ENCODE peak calls at places on chromosomes 6 and 20, in ten cellular contexts. U, M, T, N, Q, C, D, Z, O and L are unnamed samples.

GRCh38 chr6:162671580-162672165 is 55.9 kb downstream of the PRKN start:
- DNase-seq in M (no peak), U (no peak), N (no peak), C (no peak), O (no peak), T (no peak), D (no peak), Z (no peak), Q (no peak), L (no peak)

GRCh38 chr20:63979549-63980316 is at the start of gene SAMD10:
- DNase-seq in D (peak; percentile 19), Q (peak; percentile 79), C (peak; percentile 50), T (peak; percentile 58), Z (peak; percentile 77), N (peak; percentile 64), O (peak; percentile 83), U (peak; percentile 81), M (peak; percentile 64), L (peak; percentile 67)

GRCh38 chr6:16436550-16436949 is 198.2 kb downstream of the GMPR start:
- DNase-seq in O (no peak), C (no peak), T (no peak), M (peak; percentile 44), Z (no peak), U (no peak), N (no peak), Q (peak; percentile 22), D (no peak), L (no peak)

GRCh38 chr6:167963589-167964057 is 33.8 kb upstream of the KIF25 start:
- DNase-seq in Z (no peak), D (peak; percentile 14), M (no peak), O (no peak), Q (no peak), U (no peak), C (no peak), T (no peak), N (no peak), L (no peak)

GRCh38 chr6:143632894-143633293 is 44.9 kb upstream of the PHACTR2 start:
- DNase-seq in D (no peak), Q (no peak), U (no peak), T (no peak), O (no peak), M (no peak), Z (no peak), N (no peak), C (no peak), L (no peak)

GRCh38 chr6:42532038-42532669 is 31.7 kb upstream of the UBR2 start:
- DNase-seq in Z (peak; percentile 61), U (peak; percentile 74), M (peak; percentile 48), Q (no peak), C (peak; percentile 60), O (peak; percentile 58), N (peak; percentile 57), T (no peak), D (no peak), L (peak; percentile 65)

GRCh38 chr6:166058064-166058739 is 109.4 kb downstream of the TBXT start:
- DNase-seq in N (peak; percentile 9), C (no peak), U (no peak), D (no peak), M (no peak), T (no peak), Q (no peak), O (no peak), Z (no peak), L (no peak)

GRCh38 chr20:46251211-46251673 is 57.1 kb downstream of the CDH22 start:
- DNase-seq in Z (no peak), U (no peak), M (no peak), O (no peak), Q (no peak), N (no peak), C (no peak), T (no peak), D (no peak), L (no peak)

GRCh38 chr6:150081702-150082101 is 12.8 kb upstream of the ULBP3 start:
- DNase-seq in Q (no peak), C (no peak), T (no peak), N (no peak), O (no peak), U (no peak), Z (no peak), M (no peak), D (no peak), L (no peak)

GRCh38 chr6:164998297-164998696 is 311.1 kb downstream of the C6orf118 start:
- DNase-seq in T (no peak), O (no peak), M (no peak), D (no peak), N (no peak), Q (no peak), U (no peak), Z (no peak), C (no peak), L (no peak)